ENCODE peak calls at places on chromosome 4, in six cellular contexts. One of them, this sample, is unnamed.

GRCh38 chr4:152310223-152310622 is 225.7 kb downstream of the FBXW7 start:
- DNase-seq in neuronal stem cell: no peak
- DNase-seq in H1: no peak
- DNase-seq in IMR-90: peak
- DNase-seq in mesendoderm: peak
- DNase-seq in H9: peak
- DNase-seq in this sample: peak

GRCh38 chr4:41154814-41155177 is 59.5 kb downstream of the APBB2 start:
- DNase-seq in neuronal stem cell: no peak
- DNase-seq in H1: no peak
- DNase-seq in IMR-90: no peak
- DNase-seq in mesendoderm: no peak
- DNase-seq in H9: no peak
- DNase-seq in this sample: peak

GRCh38 chr4:76589872-76590846 is 155.1 kb downstream of the SHROOM3 start:
- DNase-seq in neuronal stem cell: peak
- DNase-seq in H1: peak
- DNase-seq in IMR-90: peak
- DNase-seq in mesendoderm: peak
- DNase-seq in H9: peak
- DNase-seq in this sample: peak

GRCh38 chr4:4390046-4390445 is 3.1 kb downstream of the NSG1 start:
- DNase-seq in neuronal stem cell: no peak
- DNase-seq in H1: no peak
- DNase-seq in IMR-90: no peak
- DNase-seq in mesendoderm: no peak
- DNase-seq in H9: no peak
- DNase-seq in this sample: no peak

GRCh38 chr4:85407546-85407945 is 67.4 kb upstream of the ARHGAP24 start:
- DNase-seq in neuronal stem cell: no peak
- DNase-seq in H1: no peak
- DNase-seq in IMR-90: no peak
- DNase-seq in mesendoderm: no peak
- DNase-seq in H9: no peak
- DNase-seq in this sample: no peak

GRCh38 chr4:84470204-84470785 is 28.8 kb downstream of the NKX6-1 start:
- DNase-seq in neuronal stem cell: no peak
- DNase-seq in H1: no peak
- DNase-seq in IMR-90: no peak
- DNase-seq in mesendoderm: peak
- DNase-seq in H9: peak
- DNase-seq in this sample: no peak

GRCh38 chr4:73988096-73988495 is at the start of gene PPBP:
- DNase-seq in neuronal stem cell: no peak
- DNase-seq in H1: no peak
- DNase-seq in IMR-90: no peak
- DNase-seq in mesendoderm: no peak
- DNase-seq in H9: no peak
- DNase-seq in this sample: no peak

GRCh38 chr4:90293320-90293719 is 166.1 kb downstream of the CCSER1 start:
- DNase-seq in neuronal stem cell: no peak
- DNase-seq in H1: no peak
- DNase-seq in IMR-90: peak
- DNase-seq in mesendoderm: no peak
- DNase-seq in H9: no peak
- DNase-seq in this sample: peak

GRCh38 chr4:5863461-5864113 is 29.3 kb downstream of the CRMP1 start:
- DNase-seq in neuronal stem cell: no peak
- DNase-seq in H1: no peak
- DNase-seq in IMR-90: peak
- DNase-seq in mesendoderm: peak
- DNase-seq in H9: no peak
- DNase-seq in this sample: peak

GRCh38 chr4:121696140-121696640 is 590 bp downstream of the ANXA5 start:
- DNase-seq in neuronal stem cell: no peak
- DNase-seq in H1: no peak
- DNase-seq in IMR-90: peak
- DNase-seq in mesendoderm: peak
- DNase-seq in H9: no peak
- DNase-seq in this sample: peak

GRCh38 chr4:25930722-25931354 is 16.8 kb downstream of the SMIM20 start:
- DNase-seq in neuronal stem cell: no peak
- DNase-seq in H1: no peak
- DNase-seq in IMR-90: no peak
- DNase-seq in mesendoderm: no peak
- DNase-seq in H9: no peak
- DNase-seq in this sample: no peak

GRCh38 chr4:143417679-143418403 is 81.2 kb downstream of the GAB1 start:
- DNase-seq in neuronal stem cell: no peak
- DNase-seq in H1: no peak
- DNase-seq in IMR-90: no peak
- DNase-seq in mesendoderm: no peak
- DNase-seq in H9: no peak
- DNase-seq in this sample: no peak

GRCh38 chr4:141977433-141977832 is 341.1 kb downstream of the IL15 start:
- DNase-seq in neuronal stem cell: no peak
- DNase-seq in H1: no peak
- DNase-seq in IMR-90: no peak
- DNase-seq in mesendoderm: no peak
- DNase-seq in H9: no peak
- DNase-seq in this sample: no peak

GRCh38 chr4:97500423-97500822 is 642.9 kb downstream of the STPG2 start:
- DNase-seq in neuronal stem cell: no peak
- DNase-seq in H1: no peak
- DNase-seq in IMR-90: no peak
- DNase-seq in mesendoderm: no peak
- DNase-seq in H9: no peak
- DNase-seq in this sample: no peak

GRCh38 chr4:153555730-153556440 is 89.7 kb downstream of the TMEM131L start:
- DNase-seq in neuronal stem cell: no peak
- DNase-seq in H1: no peak
- DNase-seq in IMR-90: peak
- DNase-seq in mesendoderm: no peak
- DNase-seq in H9: no peak
- DNase-seq in this sample: peak

GRCh38 chr4:83535520-83535944 is 376 bp upstream of the GPAT3 start:
- DNase-seq in neuronal stem cell: peak
- DNase-seq in H1: no peak
- DNase-seq in IMR-90: peak
- DNase-seq in mesendoderm: peak
- DNase-seq in H9: peak
- DNase-seq in this sample: peak

GRCh38 chr4:83833920-83834319 is 298.0 kb downstream of the GPAT3 start:
- DNase-seq in neuronal stem cell: no peak
- DNase-seq in H1: no peak
- DNase-seq in IMR-90: no peak
- DNase-seq in mesendoderm: no peak
- DNase-seq in H9: no peak
- DNase-seq in this sample: no peak

GRCh38 chr4:177441061-177441802 is 1.0 kb downstream of the AGA start:
- DNase-seq in neuronal stem cell: no peak
- DNase-seq in H1: no peak
- DNase-seq in IMR-90: peak
- DNase-seq in mesendoderm: peak
- DNase-seq in H9: no peak
- DNase-seq in this sample: peak

GRCh38 chr4:1611501-1611870 is 72.6 kb downstream of the FAM53A start:
- DNase-seq in neuronal stem cell: no peak
- DNase-seq in H1: no peak
- DNase-seq in IMR-90: no peak
- DNase-seq in mesendoderm: no peak
- DNase-seq in H9: no peak
- DNase-seq in this sample: no peak

GRCh38 chr4:145536044-145536443 is 54.4 kb downstream of the SMAD1 start:
- DNase-seq in neuronal stem cell: no peak
- DNase-seq in H1: no peak
- DNase-seq in IMR-90: no peak
- DNase-seq in mesendoderm: no peak
- DNase-seq in H9: no peak
- DNase-seq in this sample: no peak

GRCh38 chr4:84224522-84224921 is 274.6 kb downstream of the NKX6-1 start:
- DNase-seq in neuronal stem cell: no peak
- DNase-seq in H1: no peak
- DNase-seq in IMR-90: no peak
- DNase-seq in mesendoderm: no peak
- DNase-seq in H9: no peak
- DNase-seq in this sample: no peak

GRCh38 chr4:17111959-17112659 is 213.7 kb upstream of the LDB2 start:
- DNase-seq in neuronal stem cell: peak
- DNase-seq in H1: peak
- DNase-seq in IMR-90: no peak
- DNase-seq in mesendoderm: peak
- DNase-seq in H9: peak
- DNase-seq in this sample: no peak

GRCh38 chr4:168674077-168674747 is 177.4 kb downstream of the PALLD start:
- DNase-seq in neuronal stem cell: no peak
- DNase-seq in H1: no peak
- DNase-seq in IMR-90: peak
- DNase-seq in mesendoderm: peak
- DNase-seq in H9: no peak
- DNase-seq in this sample: peak

GRCh38 chr4:130147618-130148017 is 1051.7 kb downstream of the C4orf33 start:
- DNase-seq in neuronal stem cell: peak
- DNase-seq in H1: no peak
- DNase-seq in IMR-90: no peak
- DNase-seq in mesendoderm: peak
- DNase-seq in H9: peak
- DNase-seq in this sample: no peak

DNA sequence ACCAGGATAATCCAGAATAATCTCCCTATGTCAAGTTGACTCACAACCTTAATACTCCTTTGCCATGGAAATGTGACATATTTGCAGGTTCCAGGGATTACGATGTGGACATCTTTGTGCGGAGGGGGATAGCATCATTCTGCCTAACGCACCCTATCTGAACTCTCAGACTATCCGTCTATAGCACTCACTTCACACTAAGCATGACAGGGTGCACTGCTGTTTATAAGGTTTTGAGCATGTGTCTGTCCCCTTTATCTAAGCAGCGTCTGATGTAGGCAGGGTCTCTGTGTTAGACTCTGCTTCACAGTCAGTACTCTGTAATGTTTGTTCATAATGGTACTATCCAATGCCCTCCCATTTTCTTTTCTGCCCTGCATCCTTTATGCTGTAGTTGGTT is 43.4 kb upstream of the PRSS48 start:
- DNase-seq in neuronal stem cell: no peak
- DNase-seq in H1: no peak
- DNase-seq in IMR-90: no peak
- DNase-seq in mesendoderm: no peak
- DNase-seq in H9: no peak
- DNase-seq in this sample: no peak
- H2BK15ac ChIP-seq in neuronal stem cell: no peak
- H2BK15ac ChIP-seq in H1: no peak
- H2BK15ac ChIP-seq in IMR-90: no peak
- H2BK15ac ChIP-seq in mesendoderm: no peak
- H2BK15ac ChIP-seq in H9: no peak
- H2BK15ac ChIP-seq in this sample: no peak

GRCh38 chr4:169689681-169690080 is 68.1 kb downstream of the HPF1 start:
- DNase-seq in neuronal stem cell: no peak
- DNase-seq in H1: no peak
- DNase-seq in IMR-90: no peak
- DNase-seq in mesendoderm: no peak
- DNase-seq in H9: no peak
- DNase-seq in this sample: no peak
- H2BK15ac ChIP-seq in neuronal stem cell: no peak
- H2BK15ac ChIP-seq in H1: no peak
- H2BK15ac ChIP-seq in IMR-90: no peak
- H2BK15ac ChIP-seq in mesendoderm: no peak
- H2BK15ac ChIP-seq in H9: no peak
- H2BK15ac ChIP-seq in this sample: no peak

GRCh38 chr4:98641906-98642668 is 16.3 kb downstream of the TSPAN5 start:
- DNase-seq in neuronal stem cell: no peak
- DNase-seq in H1: no peak
- DNase-seq in IMR-90: no peak
- DNase-seq in mesendoderm: no peak
- DNase-seq in H9: no peak
- DNase-seq in this sample: no peak

GRCh38 chr4:98645527-98645926 is 12.9 kb downstream of the TSPAN5 start:
- DNase-seq in neuronal stem cell: no peak
- DNase-seq in H1: no peak
- DNase-seq in IMR-90: no peak
- DNase-seq in mesendoderm: no peak
- DNase-seq in H9: no peak
- DNase-seq in this sample: no peak

GRCh38 chr4:98642991-98643426 is 15.4 kb downstream of the TSPAN5 start:
- DNase-seq in neuronal stem cell: no peak
- DNase-seq in H1: no peak
- DNase-seq in IMR-90: peak
- DNase-seq in mesendoderm: no peak
- DNase-seq in H9: no peak
- DNase-seq in this sample: peak

GRCh38 chr4:98641393-98641792 is 17.0 kb downstream of the TSPAN5 start:
- DNase-seq in neuronal stem cell: no peak
- DNase-seq in H1: no peak
- DNase-seq in IMR-90: peak
- DNase-seq in mesendoderm: no peak
- DNase-seq in H9: no peak
- DNase-seq in this sample: no peak

DNA sequence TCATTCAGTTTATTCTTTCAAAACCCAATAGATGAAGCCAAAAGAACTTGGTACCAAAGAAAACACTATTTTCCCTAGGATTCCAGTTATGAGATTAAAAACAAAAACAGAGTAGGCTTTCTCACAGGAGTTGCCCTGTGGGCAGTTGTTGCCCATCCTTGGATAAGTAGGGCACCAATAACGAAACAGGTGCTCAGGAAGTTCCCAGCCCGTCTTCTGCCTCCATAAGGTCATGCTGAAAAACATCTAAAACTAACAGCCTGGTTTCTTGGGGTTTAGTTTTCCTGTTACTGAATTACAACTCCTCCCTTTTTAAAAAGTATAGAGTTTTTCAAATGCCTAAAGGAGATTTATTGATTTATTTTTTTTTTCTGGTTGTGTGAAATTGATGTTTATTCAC is 14.7 kb downstream of the TSPAN5 start:
- DNase-seq in neuronal stem cell: no peak
- DNase-seq in H1: no peak
- DNase-seq in IMR-90: no peak
- DNase-seq in mesendoderm: no peak
- DNase-seq in H9: no peak
- DNase-seq in this sample: no peak
- H2BK15ac ChIP-seq in neuronal stem cell: no peak
- H2BK15ac ChIP-seq in H1: no peak
- H2BK15ac ChIP-seq in IMR-90: no peak
- H2BK15ac ChIP-seq in mesendoderm: no peak
- H2BK15ac ChIP-seq in H9: no peak
- H2BK15ac ChIP-seq in this sample: no peak

GRCh38 chr4:124307143-124307542 is 405.4 kb downstream of the ANKRD50 start:
- DNase-seq in neuronal stem cell: no peak
- DNase-seq in H1: no peak
- DNase-seq in IMR-90: no peak
- DNase-seq in mesendoderm: no peak
- DNase-seq in H9: no peak
- DNase-seq in this sample: no peak
- H2BK15ac ChIP-seq in neuronal stem cell: no peak
- H2BK15ac ChIP-seq in H1: no peak
- H2BK15ac ChIP-seq in IMR-90: no peak
- H2BK15ac ChIP-seq in mesendoderm: no peak
- H2BK15ac ChIP-seq in H9: no peak
- H2BK15ac ChIP-seq in this sample: no peak

This sample was measured in mesenchymal stem cell.